ENCODE peak calls at places on chromosomes 2 and 18, in nine cellular contexts. L is mesothelial cell of epicardium, O is bronchial epithelial cell, J is astrocyte of the cerebellum, I is AG04450, T is uterus, Y is AG09319, G is B cell, E is AG04449. A is an unnamed sample.

GRCh38 chr2:67649331-67650071 is 252.4 kb downstream of the ETAA1 start:
- DNase-seq in L (no peak), O (peak; percentile 23), J (peak; percentile 41), I (no peak), T (peak; percentile 77), Y (peak; percentile 30), G (no peak), E (no peak), A (no peak)

GRCh38 chr2:150907466-150907865 is 354.2 kb downstream of the RBM43 start:
- DNase-seq in L (no peak), O (no peak), J (no peak), I (no peak), T (no peak), Y (no peak), G (no peak), E (no peak), A (no peak)

GRCh38 chr2:185857676-185858075 is 119.1 kb downstream of the FSIP2 start:
- DNase-seq in L (no peak), O (peak; percentile 75), J (no peak), I (no peak), T (no peak), Y (no peak), G (no peak), E (no peak), A (no peak)

GRCh38 chr18:36697905-36698304 is 130.9 kb downstream of the TPGS2 start:
- DNase-seq in L (no peak), O (peak; percentile 94), J (peak; percentile 93), I (peak; percentile 75), T (no peak), Y (peak; percentile 75), G (no peak), E (peak; percentile 70), A (no peak)

GRCh38 chr2:234905547-234906260 is 46.1 kb upstream of the SH3BP4 start:
- DNase-seq in L (no peak), O (no peak), J (peak; percentile 62), I (peak; percentile 21), T (no peak), Y (no peak), G (no peak), E (no peak), A (no peak)

GRCh38 chr2:223086360-223086981 is 34.5 kb downstream of the KCNE4 start:
- DNase-seq in L (no peak), O (no peak), J (no peak), I (no peak), T (no peak), Y (no peak), G (no peak), E (no peak), A (no peak)

GRCh38 chr2:222288590-222289279 is 10.1 kb downstream of the PAX3 start:
- DNase-seq in L (no peak), O (no peak), J (no peak), I (no peak), T (no peak), Y (no peak), G (no peak), E (no peak), A (no peak)

GRCh38 chr2:159111346-159111922 is 143.0 kb downstream of the TANC1 start:
- DNase-seq in L (no peak), O (no peak), J (no peak), I (no peak), T (no peak), Y (no peak), G (no peak), E (no peak), A (no peak)

GRCh38 chr2:24404582-24404981 is 44.2 kb upstream of the ITSN2 start:
- DNase-seq in L (no peak), O (peak; percentile 14), J (peak; percentile 29), I (no peak), T (peak; percentile 44), Y (no peak), G (no peak), E (no peak), A (no peak)

GRCh38 chr2:15927546-15928218 is 12.7 kb upstream of the MYCN start:
- DNase-seq in L (no peak), O (no peak), J (no peak), I (no peak), T (no peak), Y (no peak), G (no peak), E (no peak), A (no peak)

GRCh38 chr2:60710707-60711106 is 45.4 kb upstream of the PAPOLG start:
- DNase-seq in L (no peak), O (no peak), J (no peak), I (no peak), T (no peak), Y (no peak), G (no peak), E (no peak), A (no peak)

GRCh38 chr18:26574958-26575864 is 26.9 kb upstream of the KCTD1 start:
- DNase-seq in L (no peak), O (peak; percentile 74), J (peak; percentile 84), I (no peak), T (peak; percentile 20), Y (peak; percentile 15), G (no peak), E (peak; percentile 14), A (no peak)

GRCh38 chr2:36695746-36696415 is 626 bp upstream of the VIT start:
- DNase-seq in L (no peak), O (peak; percentile 85), J (peak; percentile 20), I (no peak), T (no peak), Y (peak; percentile 73), G (no peak), E (no peak), A (no peak)

GRCh38 chr18:32455346-32455745 is 15.3 kb downstream of the GAREM1 start:
- DNase-seq in L (no peak), O (no peak), J (no peak), I (no peak), T (no peak), Y (no peak), G (no peak), E (no peak), A (no peak)

GRCh38 chr2:31312898-31313297 is 78.9 kb downstream of the EHD3 start:
- DNase-seq in L (no peak), O (peak; percentile 67), J (no peak), I (peak; percentile 30), T (no peak), Y (no peak), G (no peak), E (no peak), A (no peak)

GRCh38 chr2:192544371-192544955 is 349.7 kb upstream of the TMEFF2 start:
- DNase-seq in L (no peak), O (peak; percentile 94), J (no peak), I (no peak), T (no peak), Y (no peak), G (no peak), E (no peak), A (no peak)

GRCh38 chr2:118050386-118050785 is 36.5 kb upstream of the CCDC93 start:
- DNase-seq in L (no peak), O (no peak), J (no peak), I (no peak), T (no peak), Y (no peak), G (no peak), E (no peak), A (no peak)

GRCh38 chr2:208025037-208025813 is at the start of gene PLEKHM3:
- DNase-seq in L (peak; percentile 70), O (peak; percentile 59), J (peak; percentile 61), I (peak; percentile 75), T (peak; percentile 76), Y (peak; percentile 69), G (peak; percentile 57), E (peak; percentile 38), A (peak; percentile 92)

GRCh38 chr2:112880081-112880531 is 30.9 kb upstream of the IL37 start:
- DNase-seq in L (no peak), O (peak; percentile 82), J (no peak), I (peak; percentile 23), T (no peak), Y (no peak), G (no peak), E (no peak), A (no peak)

DNA sequence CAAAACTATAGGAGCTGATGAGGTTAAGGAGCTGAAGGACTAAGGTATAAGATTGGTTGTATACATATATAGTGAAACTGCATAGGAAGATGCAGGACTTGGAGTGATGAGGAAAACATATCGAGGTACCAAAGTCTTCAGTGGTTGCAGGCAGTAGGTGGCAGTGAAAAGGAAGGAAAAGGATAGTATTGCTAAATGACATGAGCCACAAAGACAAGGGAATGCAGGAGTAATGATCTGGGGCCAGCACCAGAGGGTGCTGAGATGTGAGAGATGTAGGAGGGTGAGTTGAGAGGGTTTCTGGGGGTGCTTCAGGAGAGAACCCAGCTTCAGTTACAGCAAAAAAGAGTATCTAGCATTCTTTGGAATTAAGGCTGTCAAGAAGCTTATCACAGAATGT is 172.2 kb upstream of the MYO3B start:
- DNase-seq in L (no peak), O (peak; percentile 11), J (no peak), I (no peak), T (no peak), Y (no peak), G (no peak), E (no peak), A (no peak)
- TF ChIP-seq CTCF in L (no peak), O (no peak), J (no peak), I (no peak), T (no peak), Y (no peak), G (no peak), E (no peak), A (no peak)

GRCh38 chr2:190044866-190045265 is 17.7 kb downstream of the MSTN start:
- DNase-seq in L (no peak), O (no peak), J (no peak), I (no peak), T (no peak), Y (no peak), G (no peak), E (no peak), A (no peak)

DNA sequence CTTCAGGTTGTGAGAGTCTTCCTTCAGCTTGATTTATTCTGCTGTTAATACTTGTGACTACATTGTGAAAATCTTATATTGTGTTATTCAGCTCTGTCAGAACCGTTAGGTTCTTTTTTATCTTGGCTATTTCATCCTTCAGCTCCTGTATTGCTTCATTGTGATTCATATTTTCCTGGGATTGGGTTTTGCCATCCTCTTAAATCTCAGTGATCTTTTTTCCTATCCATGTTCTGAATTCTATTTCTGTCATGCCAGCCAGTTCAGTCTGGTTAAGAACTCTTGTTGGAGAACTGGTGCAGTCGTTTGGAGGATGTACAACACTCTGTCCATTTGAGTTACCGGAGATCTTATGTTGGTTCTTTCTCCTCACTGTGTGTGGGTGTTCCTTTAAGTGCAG is 19.1 kb downstream of the MSTN start:
- DNase-seq in L (no peak), O (no peak), J (no peak), I (no peak), T (no peak), Y (no peak), G (no peak), E (no peak), A (no peak)
- TF ChIP-seq CTCF in L (no peak), O (no peak), J (no peak), I (no peak), T (no peak), Y (no peak), G (no peak), E (no peak), A (no peak)

GRCh38 chr2:43269074-43269572 is 42.7 kb upstream of the ZFP36L2 start:
- DNase-seq in L (no peak), O (peak; percentile 35), J (peak; percentile 62), I (peak; percentile 92), T (peak; percentile 91), Y (peak; percentile 81), G (no peak), E (peak; percentile 52), A (no peak)
- TF ChIP-seq CTCF in L (no peak), O (no peak), J (no peak), I (peak; percentile 30), T (no peak), Y (peak; percentile 26), G (no peak), E (no peak), A (no peak)

GRCh38 chr2:62469558-62469957 is 36.4 kb downstream of the TMEM17 start:
- DNase-seq in L (no peak), O (no peak), J (no peak), I (no peak), T (no peak), Y (no peak), G (no peak), E (no peak), A (no peak)
- TF ChIP-seq CTCF in L (no peak), O (no peak), J (no peak), I (no peak), T (no peak), Y (no peak), G (no peak), E (no peak), A (no peak)